ENCODE peak calls at places on chromosome 3, in seven cellular contexts. V is AG04450; T is naive thymus-derived CD8-positive, alpha-beta T cell; Q is HFF-Myc; Y is Jurkat, Clone E6-1; U is Right ventricle myocardium superior; W is GOT3. F is an unnamed sample.
A peak's percentile ranks its signal among the peaks of the same experiment; 100 is the strongest.

GRCh38 chr3:117483839-117484238 is 774.3 kb downstream of the TUSC7 start:
- DNase-seq in Q (no peak), V (no peak), W (no peak), Y (no peak), T (no peak), U (no peak), F (no peak)

GRCh38 chr3:127168271-127168670 is 24.7 kb upstream of the PRR23E start:
- DNase-seq in Y (no peak), V (no peak), Q (no peak), U (peak; percentile 75), W (no peak), T (no peak), F (no peak)

GRCh38 chr3:153614563-153614962 is 452.5 kb downstream of the RAP2B start:
- DNase-seq in U (no peak), Y (no peak), W (no peak), T (no peak), V (peak; percentile 23), Q (peak; percentile 69), F (no peak)

GRCh38 chr3:49519266-49519665 is 35.0 kb upstream of the BSN start:
- DNase-seq in Q (no peak), U (no peak), V (no peak), Y (no peak), T (no peak), W (no peak), F (no peak)

GRCh38 chr3:72907851-72908620 is 20.2 kb downstream of the GXYLT2 start:
- DNase-seq in T (no peak), V (peak; percentile 80), W (no peak), Y (no peak), U (peak; percentile 62), Q (no peak), F (no peak)

GRCh38 chr3:47009225-47010049 is 30.0 kb downstream of the NBEAL2 start:
- DNase-seq in U (peak; percentile 92), Q (peak; percentile 57), W (peak; percentile 51), V (peak; percentile 80), T (peak; percentile 84), Y (no peak), F (peak; percentile 78)

GRCh38 chr3:197007296-197007940 is 22.2 kb downstream of the MELTF start:
- DNase-seq in U (peak; percentile 17), Q (no peak), T (no peak), W (no peak), V (no peak), Y (no peak), F (no peak)

GRCh38 chr3:9448643-9449042 is 51.2 kb downstream of the SETD5 start:
- DNase-seq in Q (no peak), Y (no peak), U (no peak), W (no peak), V (no peak), T (no peak), F (no peak)

GRCh38 chr3:186640473-186640818 is 247 bp downstream of the FETUB start:
- DNase-seq in W (peak; percentile 36), U (peak; percentile 41), Q (no peak), Y (no peak), T (no peak), V (no peak), F (no peak)

GRCh38 chr3:189941679-189942078 is 179.0 kb downstream of the P3H2 start:
- DNase-seq in V (no peak), W (no peak), T (no peak), Y (no peak), U (no peak), Q (no peak), F (peak; percentile 41)

GRCh38 chr3:85502148-85502875 is 543.5 kb downstream of the CADM2 start:
- DNase-seq in Q (no peak), V (no peak), W (no peak), T (no peak), U (no peak), Y (no peak), F (no peak)

GRCh38 chr3:175399156-175399840 is 540.2 kb downstream of the NAALADL2 start:
- DNase-seq in W (no peak), U (no peak), Q (peak; percentile 52), Y (no peak), T (no peak), V (no peak), F (no peak)

GRCh38 chr3:178325330-178325729 is 210.9 kb upstream of the KCNMB2 start:
- DNase-seq in U (no peak), T (peak; percentile 18), V (peak; percentile 15), W (no peak), Q (no peak), Y (no peak), F (no peak)

GRCh38 chr3:8635625-8636024 is 9.0 kb downstream of the SSUH2 start:
- DNase-seq in U (no peak), Y (no peak), V (no peak), W (no peak), T (no peak), Q (no peak), F (no peak)

GRCh38 chr3:4898454-4899313 is 80.6 kb upstream of the BHLHE40 start:
- DNase-seq in U (no peak), Y (no peak), V (no peak), T (no peak), Q (no peak), W (no peak), F (no peak)

GRCh38 chr3:186826316-186826977 is 16.1 kb upstream of the ADIPOQ start:
- DNase-seq in Y (no peak), W (no peak), U (no peak), V (no peak), Q (no peak), T (peak; percentile 9), F (peak; percentile 61)

GRCh38 chr3:112471926-112472325 is 27.3 kb downstream of the BTLA start:
- DNase-seq in Y (no peak), V (no peak), T (no peak), Q (no peak), W (no peak), U (no peak), F (no peak)

GRCh38 chr3:192812736-192813383 is 85.5 kb upstream of the FGF12 start:
- DNase-seq in V (no peak), Y (peak; percentile 47), Q (peak; percentile 52), T (peak; percentile 7), W (no peak), U (no peak), F (no peak)

GRCh38 chr3:162597221-162597620 is 1100.6 kb downstream of the OTOL1 start:
- DNase-seq in Q (no peak), W (no peak), V (no peak), T (no peak), U (no peak), Y (no peak), F (no peak)

GRCh38 chr3:105807146-105807545 is 61.7 kb downstream of the CBLB start:
- DNase-seq in U (no peak), Q (no peak), W (no peak), Y (no peak), V (no peak), T (no peak), F (no peak)

GRCh38 chr3:15102256-15102655 is 3.3 kb upstream of the RBSN start:
- DNase-seq in W (no peak), Y (no peak), V (no peak), U (peak; percentile 88), Q (no peak), T (no peak), F (no peak)

GRCh38 chr3:53503185-53503584 is 8.8 kb downstream of the CACNA1D start:
- DNase-seq in U (no peak), Y (no peak), Q (no peak), W (no peak), V (no peak), T (no peak), F (no peak)